ENCODE peak calls at places on chromosome 1, in four cellular contexts. One of them, this sample, is unnamed.

GRCh38 chr1:221712776-221713431 is 29.0 kb downstream of the DUSP10 start:
- DNase-seq in esophagus squamous epithelium: no peak
- DNase-seq in heart right ventricle: peak; percentile 11
- DNase-seq in WERI-Rb-1: no peak
- DNase-seq in this sample: no peak

GRCh38 chr1:67687198-67687545 is 2.2 kb downstream of the GADD45A start:
- DNase-seq in heart right ventricle: no peak
- DNase-seq in WERI-Rb-1: no peak
- DNase-seq in esophagus squamous epithelium: no peak
- DNase-seq in this sample: no peak

GRCh38 chr1:55477953-55478352 is 262.8 kb upstream of the USP24 start:
- DNase-seq in esophagus squamous epithelium: no peak
- DNase-seq in WERI-Rb-1: no peak
- DNase-seq in heart right ventricle: no peak
- DNase-seq in this sample: no peak

GRCh38 chr1:151612506-151613274 is 840 bp downstream of the SNX27 start:
- DNase-seq in heart right ventricle: peak; percentile 44
- DNase-seq in esophagus squamous epithelium: no peak
- DNase-seq in WERI-Rb-1: peak; percentile 66
- DNase-seq in this sample: peak; percentile 27

GRCh38 chr1:35047188-35047858 is 15.6 kb upstream of the ZMYM6 start:
- DNase-seq in heart right ventricle: no peak
- DNase-seq in esophagus squamous epithelium: no peak
- DNase-seq in WERI-Rb-1: no peak
- DNase-seq in this sample: peak; percentile 97

GRCh38 chr1:201381130-201381529 is 3.6 kb upstream of the TNNT2 start:
- DNase-seq in WERI-Rb-1: no peak
- DNase-seq in heart right ventricle: no peak
- DNase-seq in esophagus squamous epithelium: no peak
- DNase-seq in this sample: no peak

GRCh38 chr1:211327341-211327921 is 798 bp downstream of the TRAF5 start:
- DNase-seq in esophagus squamous epithelium: no peak
- DNase-seq in heart right ventricle: no peak
- DNase-seq in WERI-Rb-1: peak; percentile 63
- DNase-seq in this sample: peak; percentile 75

GRCh38 chr1:49048188-49048587 is 271.5 kb upstream of the BEND5 start:
- DNase-seq in WERI-Rb-1: peak; percentile 78
- DNase-seq in esophagus squamous epithelium: no peak
- DNase-seq in heart right ventricle: no peak
- DNase-seq in this sample: no peak

GRCh38 chr1:219339466-219339865 is 165.8 kb downstream of the LYPLAL1 start:
- DNase-seq in WERI-Rb-1: no peak
- DNase-seq in esophagus squamous epithelium: no peak
- DNase-seq in heart right ventricle: no peak
- DNase-seq in this sample: peak; percentile 25

GRCh38 chr1:48082271-48082925 is 85.2 kb upstream of the TRABD2B start:
- DNase-seq in esophagus squamous epithelium: no peak
- DNase-seq in heart right ventricle: no peak
- DNase-seq in WERI-Rb-1: no peak
- DNase-seq in this sample: no peak

GRCh38 chr1:56905667-56906066 is 51.1 kb downstream of the C8A start:
- DNase-seq in esophagus squamous epithelium: no peak
- DNase-seq in WERI-Rb-1: no peak
- DNase-seq in heart right ventricle: no peak
- DNase-seq in this sample: no peak

GRCh38 chr1:1462318-1462966 is 9.1 kb upstream of the ATAD3B start:
- DNase-seq in esophagus squamous epithelium: no peak
- DNase-seq in WERI-Rb-1: no peak
- DNase-seq in heart right ventricle: peak; percentile 43
- DNase-seq in this sample: peak; percentile 47

DNA sequence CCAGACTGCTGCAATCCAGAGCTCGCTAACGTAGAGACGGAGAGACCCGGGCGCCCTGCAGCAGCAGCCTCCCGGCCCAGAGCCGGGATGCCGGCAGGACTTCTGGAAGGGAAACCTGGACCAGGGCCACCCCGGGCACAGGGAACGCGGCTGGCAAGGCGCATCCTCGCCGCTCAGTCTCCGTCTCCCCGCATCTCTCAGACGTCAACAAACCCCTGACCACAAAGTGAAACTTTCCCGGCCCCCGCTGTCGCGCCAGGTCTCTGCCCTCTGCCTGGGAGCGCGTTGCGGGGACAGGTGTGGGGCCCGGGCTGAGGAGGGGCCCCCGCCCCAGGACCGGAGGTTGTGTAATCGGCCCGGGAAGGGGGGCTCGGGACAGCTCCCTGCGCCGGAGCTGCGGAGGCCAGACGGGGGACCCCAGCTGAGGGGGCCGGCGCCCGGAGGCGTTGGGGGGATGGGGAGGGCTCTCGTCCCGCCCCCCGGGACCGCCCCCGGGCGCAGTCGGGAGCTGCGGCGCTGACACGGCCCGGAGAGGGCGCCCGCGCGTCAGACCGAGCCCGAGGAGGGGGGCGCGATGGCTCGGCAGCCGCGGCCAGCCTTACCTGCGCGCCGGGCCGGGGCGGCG is 116.6 kb upstream of the HIVEP3 start:
- DNase-seq in heart right ventricle: peak; percentile 58
- DNase-seq in esophagus squamous epithelium: no peak
- DNase-seq in WERI-Rb-1: peak; percentile 66
- DNase-seq in this sample: peak; percentile 60
- TF ChIP-seq CTCF in heart right ventricle: peak; percentile 18
- TF ChIP-seq CTCF in esophagus squamous epithelium: peak; percentile 8
- TF ChIP-seq CTCF in WERI-Rb-1: peak; percentile 64
- TF ChIP-seq CTCF in this sample: no peak

DNA sequence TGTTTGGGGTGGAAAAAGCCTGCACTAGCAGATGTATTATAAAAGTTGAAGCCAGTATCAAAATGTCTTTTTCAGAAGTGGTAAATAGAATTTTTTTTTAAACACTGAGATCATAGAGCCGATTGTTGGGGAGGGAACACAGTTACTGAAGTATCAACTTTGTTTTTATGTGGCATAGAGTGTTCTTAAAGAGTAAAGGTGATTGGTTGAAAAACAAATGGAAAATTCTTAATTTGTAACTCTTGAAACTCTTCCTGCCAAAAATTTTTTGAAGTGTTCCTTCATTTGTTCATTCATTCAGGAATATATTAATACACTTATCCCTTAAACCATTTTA is 83.3 kb downstream of the DISP1 start:
- DNase-seq in WERI-Rb-1: no peak
- DNase-seq in heart right ventricle: no peak
- DNase-seq in esophagus squamous epithelium: no peak
- DNase-seq in this sample: peak; percentile 31
- H3K4me3 ChIP-seq in WERI-Rb-1: no peak overlapping the region
- H3K4me3 ChIP-seq in heart right ventricle: peak overlapping the region; percentile 37
- H3K4me3 ChIP-seq in esophagus squamous epithelium: peak overlapping the region; percentile 27
- H3K4me3 ChIP-seq in this sample: peak overlapping the region; percentile 54

DNA sequence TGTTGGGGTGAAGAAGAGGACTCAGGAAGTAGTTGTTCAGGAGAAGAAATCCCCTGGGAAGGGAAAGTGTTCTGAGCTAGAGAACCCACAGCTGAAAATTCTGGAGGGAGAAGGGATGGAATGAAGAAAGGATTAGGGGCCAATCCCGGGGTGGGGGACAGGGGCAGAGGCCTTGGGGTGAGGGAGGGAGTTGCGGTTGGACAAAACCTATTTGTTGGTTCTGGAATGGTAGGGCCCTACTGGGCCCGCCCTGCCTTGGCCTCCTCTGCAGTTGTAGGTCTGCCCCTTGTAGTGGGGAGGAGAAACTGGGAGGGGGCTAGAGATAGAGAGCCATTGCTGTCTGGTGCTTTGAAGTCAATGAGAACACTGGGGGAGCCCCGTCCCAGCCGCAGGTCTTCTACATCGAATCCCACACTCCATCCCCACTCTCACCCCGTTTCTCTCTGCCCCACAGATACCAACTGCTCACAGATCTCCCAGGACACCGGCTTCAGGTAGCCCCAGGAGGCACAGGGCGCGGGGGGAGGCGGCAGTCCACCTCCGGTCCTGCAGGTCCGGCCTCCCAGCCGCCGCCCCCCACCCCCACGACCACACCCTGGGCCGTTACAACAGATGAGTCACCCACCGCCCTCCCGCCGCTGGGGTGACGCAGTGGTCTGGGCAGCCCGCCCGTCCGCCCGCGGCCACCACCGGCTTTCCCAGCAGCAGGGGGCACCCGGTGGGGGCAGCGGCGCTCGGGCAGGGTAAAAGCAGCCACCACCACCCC is 1.1 kb downstream of the TAGLN2 start:
- DNase-seq in WERI-Rb-1: peak; percentile 73
- DNase-seq in esophagus squamous epithelium: peak; percentile 33
- DNase-seq in heart right ventricle: peak; percentile 90
- DNase-seq in this sample: peak; percentile 90
- TF ChIP-seq CTCF in WERI-Rb-1: no peak
- TF ChIP-seq CTCF in esophagus squamous epithelium: peak; percentile 16
- TF ChIP-seq CTCF in heart right ventricle: no peak
- TF ChIP-seq CTCF in this sample: no peak

DNA sequence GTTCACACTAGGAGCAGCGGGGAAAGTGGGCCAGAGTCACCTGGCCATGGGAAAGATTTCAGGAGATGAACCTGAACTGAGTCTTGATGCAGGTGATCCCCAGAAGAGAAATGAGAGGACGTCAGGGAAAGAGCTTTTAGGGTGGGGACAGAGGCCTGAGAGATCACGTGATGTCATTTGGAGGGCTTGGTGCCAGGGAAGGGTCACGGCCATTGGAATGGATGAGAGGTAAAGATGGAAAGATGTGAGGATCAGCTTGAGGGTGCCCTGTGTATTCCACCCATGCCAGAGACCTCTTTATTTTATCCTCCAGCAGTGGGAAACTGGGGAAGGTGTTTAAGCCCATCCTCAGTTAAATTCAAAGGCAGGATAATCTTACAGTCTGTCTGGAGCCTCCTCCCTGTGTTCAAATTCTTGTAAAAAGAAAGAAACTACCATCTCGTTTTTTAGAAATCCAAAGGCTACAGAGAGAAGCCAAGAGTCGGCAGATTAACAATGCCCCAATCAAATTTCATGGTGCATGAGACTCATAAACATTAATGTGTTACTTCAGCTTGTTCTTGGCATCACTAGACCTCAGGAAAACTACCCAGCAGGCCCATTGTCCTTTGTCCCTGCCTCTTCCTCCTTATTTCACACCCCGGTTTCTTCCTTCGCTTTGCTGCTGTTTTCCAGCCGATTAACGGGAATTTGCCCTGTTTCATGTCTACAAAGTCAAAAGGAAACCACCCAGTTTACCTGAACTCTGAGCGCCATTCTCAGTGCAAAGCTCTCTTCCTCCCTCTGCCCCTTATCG is 93.1 kb upstream of the LRRC8D start:
- DNase-seq in esophagus squamous epithelium: no peak
- DNase-seq in heart right ventricle: no peak
- DNase-seq in WERI-Rb-1: no peak
- DNase-seq in this sample: no peak
- H3K4me3 ChIP-seq in esophagus squamous epithelium: no peak overlapping the region
- H3K4me3 ChIP-seq in heart right ventricle: peak overlapping the region; percentile 25
- H3K4me3 ChIP-seq in WERI-Rb-1: no peak overlapping the region
- H3K4me3 ChIP-seq in this sample: no peak overlapping the region

GRCh38 chr1:2921970-2922686 is 99.1 kb upstream of the ACTRT2 start:
- DNase-seq in WERI-Rb-1: peak; percentile 40
- DNase-seq in esophagus squamous epithelium: no peak
- DNase-seq in heart right ventricle: no peak
- DNase-seq in this sample: no peak
- TF ChIP-seq CTCF in WERI-Rb-1: peak; percentile 85
- TF ChIP-seq CTCF in esophagus squamous epithelium: peak; percentile 51
- TF ChIP-seq CTCF in heart right ventricle: peak; percentile 43
- TF ChIP-seq CTCF in this sample: no peak

GRCh38 chr1:243251544-243251943 is 3.5 kb downstream of the CEP170 start:
- DNase-seq in WERI-Rb-1: no peak
- DNase-seq in heart right ventricle: no peak
- DNase-seq in esophagus squamous epithelium: no peak
- DNase-seq in this sample: peak; percentile 38
- H3K4me3 ChIP-seq in WERI-Rb-1: no peak overlapping the region
- H3K4me3 ChIP-seq in heart right ventricle: no peak overlapping the region
- H3K4me3 ChIP-seq in esophagus squamous epithelium: no peak overlapping the region
- H3K4me3 ChIP-seq in this sample: peak overlapping the region; percentile 87